ENCODE peak calls at places on chromosomes 4 and X, in six cellular contexts. U is tibial nerve, B is heart left ventricle, I is adrenal gland, V is uterus, W is sigmoid colon. R is an unnamed sample. For H3K4me1, the result is how much of the 10 kb centered on the place peaks cover.

GRCh38 chr4:98648602-98649001 is 9.8 kb downstream of the TSPAN5 start:
- DNase-seq in U (no peak), W (no peak), V (peak), I (no peak), B (no peak), R (no peak)

GRCh38 chr4:157978680-157979361 is 194.0 kb downstream of the GASK1B start:
- DNase-seq in B (no peak), U (peak), I (peak), W (no peak), V (peak), R (no peak)

GRCh38 chrX:65532016-65532415 is 2.6 kb downstream of the LAS1L start:
- DNase-seq in U (no peak), I (no peak), B (no peak), V (no peak), W (no peak), R (no peak)

GRCh38 chr4:6563935-6564645 is 10.9 kb upstream of the MAN2B2 start:
- DNase-seq in B (no peak), W (no peak), U (no peak), I (no peak), V (no peak), R (no peak)

GRCh38 chr4:19987746-19988145 is 264.0 kb upstream of the SLIT2 start:
- DNase-seq in B (no peak), U (no peak), I (no peak), W (no peak), V (no peak), R (no peak)

GRCh38 chrX:35461164-35461563 is 337.0 kb upstream of the MAGEB16 start:
- DNase-seq in W (no peak), I (no peak), V (no peak), U (no peak), B (no peak), R (no peak)

GRCh38 chrX:18149454-18149853 is 71.2 kb downstream of the BEND2 start:
- DNase-seq in I (no peak), U (no peak), V (no peak), B (no peak), W (no peak), R (no peak)

GRCh38 chr4:72377491-72378194 is 191.4 kb downstream of the ADAMTS3 start:
- DNase-seq in I (peak), U (no peak), B (no peak), W (no peak), V (no peak), R (no peak)

GRCh38 chr4:168993724-168994510 is 16.1 kb downstream of the CBR4 start:
- DNase-seq in U (no peak), I (no peak), W (no peak), V (peak), B (no peak), R (no peak)

GRCh38 chrX:101430457-101431078 is 22.5 kb downstream of the HNRNPH2 start:
- DNase-seq in I (no peak), V (no peak), B (no peak), W (no peak), U (no peak), R (no peak)

GRCh38 chrX:22339459-22339858 is 66.7 kb downstream of the CBLL2 start:
- DNase-seq in B (no peak), W (no peak), V (no peak), U (no peak), I (no peak), R (no peak)

GRCh38 chr4:20612313-20612712 is 87.9 kb upstream of the PACRGL start:
- DNase-seq in V (no peak), U (no peak), B (no peak), I (no peak), W (no peak), R (no peak)

GRCh38 chr4:145722561-145722960 is 42.6 kb downstream of the C4orf51 start:
- DNase-seq in U (no peak), V (no peak), W (no peak), I (no peak), B (no peak), R (no peak)

GRCh38 chrX:100731441-100732281 is at the start of gene SYTL4:
- DNase-seq in B (peak), I (peak), V (peak), W (peak), U (no peak), R (no peak)

GRCh38 chrX:38937400-38937799 is 136.1 kb downstream of the MID1IP1 start:
- DNase-seq in B (no peak), U (no peak), I (no peak), V (no peak), W (no peak), R (no peak)

GRCh38 chrX:7102119-7102518 is 45.4 kb upstream of the STS start:
- DNase-seq in V (no peak), B (no peak), U (no peak), I (no peak), W (no peak), R (no peak)

GRCh38 chr4:17567267-17567666 is 9.7 kb upstream of the LAP3 start:
- DNase-seq in V (no peak), I (no peak), B (no peak), U (no peak), W (no peak), R (no peak)

GRCh38 chr4:80259012-80259411 is 7.5 kb upstream of the FGF5 start:
- DNase-seq in U (no peak), I (no peak), W (no peak), V (no peak), B (no peak), R (no peak)

GRCh38 chr4:141884070-141884469 is 247.7 kb downstream of the IL15 start:
- DNase-seq in V (no peak), B (no peak), I (no peak), U (no peak), W (no peak), R (no peak)

GRCh38 chrX:11899091-11899490 is 141.1 kb downstream of the MSL3 start:
- DNase-seq in I (no peak), B (no peak), W (no peak), V (no peak), U (no peak), R (no peak)

GRCh38 chr4:168098257-168098717 is 6.0 kb downstream of the ANXA10 start:
- DNase-seq in W (no peak), U (no peak), I (no peak), B (no peak), V (no peak), R (no peak)

GRCh38 chrX:133513116-133513515 is 97.8 kb upstream of the GPC4 start:
- DNase-seq in V (no peak), I (no peak), W (no peak), B (no peak), U (no peak), R (no peak)

GRCh38 chr4:71974681-71975080 is 57.1 kb upstream of the NPFFR2 start:
- DNase-seq in I (no peak), V (no peak), B (no peak), U (no peak), W (no peak), R (no peak)

GRCh38 chr4:20512053-20512810 is 188.0 kb upstream of the PACRGL start:
- DNase-seq in V (no peak), B (no peak), U (no peak), W (no peak), I (no peak), R (no peak)

DNA sequence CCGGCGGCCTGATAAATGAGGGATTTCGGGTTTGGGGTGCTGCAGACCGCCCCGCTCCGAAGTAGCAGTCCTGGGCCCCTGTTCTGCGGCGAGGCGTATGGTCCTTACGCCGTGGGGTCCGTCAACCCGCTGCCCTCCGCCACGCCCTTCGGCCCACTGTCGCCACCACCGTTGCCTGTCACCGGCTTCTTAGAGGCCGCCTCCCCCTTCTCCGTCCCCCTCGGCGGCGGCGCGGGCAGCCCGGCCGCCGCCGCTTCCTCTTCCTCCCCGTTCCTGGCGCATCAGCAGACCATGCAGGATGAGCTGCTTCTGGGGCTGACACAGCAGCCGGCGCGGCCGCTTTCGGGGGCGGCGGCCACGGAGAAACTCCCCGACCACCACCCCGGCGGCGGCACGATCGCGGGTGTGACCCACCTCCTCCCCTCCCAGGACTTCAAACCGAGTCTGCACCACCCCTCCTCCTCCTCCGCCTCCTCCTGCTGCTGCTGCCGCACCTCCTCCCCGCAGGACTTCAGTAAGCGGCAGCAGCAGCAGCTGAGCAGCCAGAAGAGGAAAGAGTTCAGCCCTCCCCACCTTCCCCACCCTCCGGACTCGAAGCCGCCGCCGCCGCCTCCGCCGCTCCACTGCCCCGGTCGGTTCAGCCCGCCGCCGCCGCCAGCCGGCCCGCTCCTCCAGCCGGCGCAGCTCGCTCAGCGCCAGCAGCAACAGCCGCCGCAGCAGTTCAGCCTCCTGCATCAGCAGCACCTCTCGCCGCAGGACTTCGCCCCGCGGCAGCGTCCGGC is 569 bp downstream of the CPEB2 start:
- DNase-seq in V (peak), W (peak), U (peak), I (peak), B (peak), R (peak)
- H3K4me1 ChIP-seq in V (under half), W (under half), U (under half), I (under half), B (under half), R (half or more)

DNA sequence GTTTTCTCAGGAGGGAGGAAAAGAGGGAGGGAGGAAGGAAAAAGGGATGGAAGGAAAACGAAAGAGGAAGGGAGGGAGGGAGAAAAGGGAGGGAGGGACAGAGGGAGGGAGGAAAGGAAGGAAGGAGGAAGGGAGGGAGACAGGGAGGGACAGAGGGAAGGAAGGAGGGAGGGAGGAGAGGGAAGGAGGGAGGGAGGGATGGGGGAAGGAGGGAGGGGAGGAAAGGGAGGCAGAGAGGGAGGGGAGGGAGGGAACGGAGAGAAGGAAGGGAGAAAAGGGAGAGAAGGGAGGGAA is 15.4 kb downstream of the DHRSX start:
- DNase-seq in I (no peak), U (no peak), B (no peak), W (no peak), V (no peak), R (no peak)
- H3K4me3 ChIP-seq in I (no peak), U (peak), B (peak), W (peak), V (peak), R (peak)

DNA sequence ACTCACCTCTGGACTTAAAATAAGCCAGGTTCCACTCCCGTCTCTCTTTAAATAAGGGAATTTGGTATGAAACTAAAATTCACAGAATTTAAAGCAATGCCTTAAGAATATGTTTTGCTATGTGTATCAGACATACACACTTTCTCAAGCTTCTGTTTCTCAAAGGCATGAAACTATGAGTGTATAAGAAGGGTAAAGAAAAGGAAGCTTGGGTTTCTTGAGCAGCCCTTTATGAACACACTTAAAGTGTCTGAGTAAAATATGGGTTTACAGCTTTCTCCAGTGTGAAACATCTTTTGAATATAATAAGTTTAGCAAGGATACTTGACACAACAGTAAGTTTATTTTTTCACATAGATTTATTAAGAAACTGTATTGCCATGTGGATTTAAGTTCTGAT is 370.5 kb downstream of the TMA16 start:
- DNase-seq in I (no peak), V (no peak), B (no peak), W (no peak), U (no peak), R (no peak)
- TF ChIP-seq POLR2A in I (no peak), V (no peak), B (no peak), W (no peak), U (no peak), R (no peak)

GRCh38 chr4:26242451-26242850 is 78.4 kb upstream of the RBPJ start:
- DNase-seq in I (no peak), B (no peak), U (no peak), V (no peak), W (no peak), R (no peak)
- H3K4me1 ChIP-seq in I (under half), B (under half), U (under half), V (under half), W (under half), R (under half)

GRCh38 chr4:3371038-3371437 is 70.7 kb upstream of the HGFAC start:
- DNase-seq in V (no peak), I (no peak), W (peak), U (no peak), B (no peak), R (no peak)

GRCh38 chr4:3368841-3369760 is 72.7 kb upstream of the HGFAC start:
- DNase-seq in V (no peak), W (peak), I (no peak), B (no peak), U (no peak), R (no peak)

GRCh38 chr4:3371581-3372001 is 70.2 kb upstream of the HGFAC start:
- DNase-seq in W (peak), U (no peak), I (no peak), V (peak), B (no peak), R (no peak)

GRCh38 chr4:3368334-3368733 is 73.4 kb upstream of the HGFAC start:
- DNase-seq in W (peak), U (no peak), B (no peak), V (no peak), I (no peak), R (no peak)

GRCh38 chr4:3369781-3370660 is 71.7 kb upstream of the HGFAC start:
- DNase-seq in U (no peak), V (peak), I (peak), W (peak), B (no peak), R (no peak)
- H3K4me3 ChIP-seq in U (peak), V (no peak), I (no peak), W (no peak), B (peak), R (peak)

DNA sequence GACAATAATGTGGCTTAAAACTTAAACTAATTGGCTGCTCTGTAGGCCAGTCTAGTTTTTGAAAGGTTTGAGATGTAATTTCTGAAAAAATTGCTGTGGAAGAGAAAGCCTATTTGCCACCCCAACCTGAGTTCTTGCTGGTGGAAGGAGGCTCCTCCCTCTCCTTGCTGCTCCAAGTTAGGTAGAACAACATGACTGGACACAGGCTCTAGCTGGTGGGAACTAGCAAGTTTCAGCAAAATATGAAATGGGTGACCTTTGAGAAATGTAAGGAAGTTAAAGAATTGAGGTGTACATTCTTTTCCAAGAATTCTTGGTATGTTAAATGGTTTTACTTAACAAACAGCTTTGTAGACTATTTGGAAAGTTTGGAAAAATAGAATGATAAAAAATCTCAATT is 8.0 kb downstream of the RPL34 start:
- DNase-seq in V (no peak), B (no peak), W (no peak), U (no peak), I (no peak), R (no peak)
- TF ChIP-seq POLR2A in V (no peak), B (no peak), W (no peak), U (no peak), I (no peak), R (no peak)

GRCh38 chr4:40253906-40254305 is 57.1 kb downstream of the RHOH start:
- DNase-seq in I (no peak), B (no peak), W (no peak), U (no peak), V (no peak), R (no peak)

GRCh38 chr4:40258624-40259023 is 61.8 kb downstream of the RHOH start:
- DNase-seq in V (no peak), B (no peak), I (no peak), W (no peak), U (no peak), R (no peak)

GRCh38 chr4:40254961-40255721 is 58.3 kb downstream of the RHOH start:
- DNase-seq in U (no peak), V (no peak), W (no peak), B (no peak), I (no peak), R (no peak)

GRCh38 chr4:40255722-40256281 is 59.0 kb downstream of the RHOH start:
- DNase-seq in I (no peak), U (no peak), W (no peak), B (no peak), V (no peak), R (no peak)

DNA sequence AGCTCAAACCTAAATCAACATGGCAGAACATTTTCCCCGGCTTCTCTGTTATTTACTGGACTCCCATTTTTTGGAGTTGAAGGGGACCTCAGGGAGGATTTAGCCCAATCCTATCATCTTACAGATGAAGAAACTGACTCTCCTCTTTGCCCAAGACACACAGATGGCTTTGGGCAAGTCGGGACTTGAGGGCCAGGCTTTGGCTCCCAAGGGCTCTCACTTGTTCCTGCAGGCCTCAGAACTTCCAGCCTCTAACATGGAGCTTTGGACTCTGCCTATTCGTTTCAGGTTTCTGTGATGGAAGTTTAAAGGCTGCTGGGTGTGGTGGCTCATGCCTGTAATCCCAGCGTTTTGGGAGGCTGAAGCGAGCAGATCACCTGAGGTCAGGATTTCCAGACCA is 59.5 kb downstream of the RHOH start:
- DNase-seq in U (no peak), V (no peak), I (no peak), W (no peak), B (no peak), R (no peak)
- H3K4me1 ChIP-seq in U (under half), V (under half), I (under half), W (under half), B (under half), R (under half)